ENCODE peak calls at places on chromosomes 12 and 14, in eight cellular contexts. G is SK-N-SH, D is IMR-90, Y is A549, T is HCT116, W is HepG2, M is K562, Q is H1. I is an unnamed sample.

GRCh38 chr12:102053062-102053349 is 8.8 kb downstream of the WASHC3 start:
- DNase-seq in W (no peak), Q (no peak), M (no peak), Y (no peak), D (no peak), T (no peak), G (no peak), I (no peak)

GRCh38 chr14:54338696-54339317 is 58.0 kb upstream of the CDKN3 start:
- DNase-seq in G (no peak), D (peak; percentile 57), W (no peak), T (peak; percentile 55), Q (no peak), M (no peak), Y (peak; percentile 18), I (no peak)

GRCh38 chr12:48366131-48366530 is 15.4 kb upstream of the ZNF641 start:
- DNase-seq in Q (no peak), D (no peak), G (no peak), M (no peak), Y (no peak), T (no peak), W (no peak), I (no peak)

GRCh38 chr12:115118177-115118724 is 434.3 kb upstream of the TBX3 start:
- DNase-seq in D (peak; percentile 27), T (no peak), Y (no peak), W (no peak), G (no peak), Q (no peak), M (no peak), I (no peak)

GRCh38 chr12:48800457-48800856 is 11.6 kb upstream of the ADCY6 start:
- DNase-seq in T (no peak), W (no peak), G (no peak), M (no peak), D (no peak), Y (no peak), Q (no peak), I (no peak)

GRCh38 chr14:78725086-78725485 is 554.9 kb downstream of the NRXN3 start:
- DNase-seq in Q (no peak), G (peak; percentile 4), T (no peak), D (no peak), Y (no peak), M (no peak), W (no peak), I (no peak)

GRCh38 chr12:11545438-11546330 is 103.8 kb upstream of the ETV6 start:
- DNase-seq in D (no peak), T (no peak), G (peak; percentile 47), W (no peak), Y (no peak), M (no peak), Q (no peak), I (peak; percentile 78)

GRCh38 chr14:93764211-93764659 is 24.1 kb downstream of the PRIMA1 start:
- DNase-seq in Q (no peak), M (no peak), T (no peak), W (no peak), Y (no peak), G (peak; percentile 55), D (peak; percentile 20), I (no peak)

GRCh38 chr12:28925726-28926376 is 223.2 kb upstream of the FAR2 start:
- DNase-seq in G (no peak), M (no peak), Y (no peak), T (no peak), W (no peak), D (peak; percentile 88), Q (no peak), I (no peak)

GRCh38 chr14:94850332-94851211 is 80.7 kb upstream of the GSC start:
- DNase-seq in Y (no peak), Q (no peak), G (no peak), W (no peak), T (no peak), D (no peak), M (no peak), I (no peak)

GRCh38 chr12:93015970-93016751 is 87.1 kb upstream of the EEA1 start:
- DNase-seq in Q (no peak), T (no peak), W (peak; percentile 97), G (no peak), Y (no peak), M (no peak), D (peak; percentile 10), I (no peak)

GRCh38 chr14:75047506-75047905 is 3.8 kb downstream of the MLH3 start:
- DNase-seq in G (no peak), T (no peak), Y (no peak), M (no peak), Q (no peak), D (peak; percentile 21), W (no peak), I (no peak)

GRCh38 chr14:30005114-30005698 is 77.6 kb upstream of the PRKD1 start:
- DNase-seq in Q (no peak), M (peak; percentile 6), Y (peak; percentile 18), D (peak; percentile 89), T (no peak), G (peak; percentile 19), W (peak; percentile 62), I (no peak)

GRCh38 chr14:39113685-39114072 is 444 bp upstream of the GEMIN2 start:
- DNase-seq in T (no peak), D (no peak), W (no peak), M (no peak), G (no peak), Y (no peak), Q (no peak), I (no peak)

GRCh38 chr12:11812558-11813421 is 163.3 kb downstream of the ETV6 start:
- DNase-seq in D (peak; percentile 27), G (peak; percentile 65), Y (no peak), T (no peak), W (peak; percentile 78), M (no peak), Q (no peak), I (no peak)

GRCh38 chr14:79279645-79280399 is 931.5 kb downstream of the DIO2 start:
- DNase-seq in Y (no peak), T (no peak), D (peak; percentile 10), M (no peak), G (peak; percentile 8), W (no peak), Q (no peak), I (no peak)

GRCh38 chr14:90991690-90992443 is 68.6 kb downstream of the RPS6KA5 start:
- DNase-seq in W (no peak), G (no peak), T (no peak), Y (no peak), M (no peak), D (no peak), Q (no peak), I (no peak)

DNA sequence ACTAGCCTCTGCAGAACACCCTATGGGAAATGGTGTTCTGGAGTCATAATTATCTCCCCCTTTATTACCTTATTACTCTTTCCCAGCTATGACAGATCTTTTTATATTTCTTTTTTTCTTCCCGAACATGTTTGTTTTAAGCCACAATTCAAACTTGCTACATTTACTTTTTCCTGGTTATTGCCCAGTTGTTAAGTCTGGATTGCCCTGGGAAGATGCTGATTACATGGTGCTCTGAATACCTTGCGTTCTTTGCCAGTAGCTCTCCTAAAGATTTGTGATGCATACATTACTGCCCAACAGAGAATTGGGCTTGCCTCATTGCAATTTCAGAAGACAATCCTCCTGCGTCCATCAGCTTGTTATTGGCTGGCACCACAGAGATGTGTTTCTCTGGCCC is 118.3 kb upstream of the FGD4 start:
- DNase-seq in M (no peak), T (no peak), Q (no peak), D (no peak), G (no peak), Y (no peak), W (no peak), I (no peak)
- TF ChIP-seq RAD21 in M (no peak), T (no peak), Q (no peak), D (no peak), G (no peak), Y (no peak), W (no peak), I (no peak)

GRCh38 chr14:37842106-37842505 is 246.7 kb downstream of the TTC6 start:
- DNase-seq in Q (no peak), D (no peak), W (no peak), M (no peak), T (no peak), G (no peak), Y (no peak), I (no peak)

GRCh38 chr14:37843969-37844607 is 248.7 kb downstream of the TTC6 start:
- DNase-seq in M (no peak), G (no peak), Y (no peak), D (no peak), W (no peak), Q (no peak), T (no peak), I (no peak)

GRCh38 chr14:37848985-37849605 is 253.7 kb downstream of the TTC6 start:
- DNase-seq in G (no peak), Y (no peak), D (no peak), M (no peak), T (no peak), Q (no peak), W (peak; percentile 86), I (no peak)

DNA sequence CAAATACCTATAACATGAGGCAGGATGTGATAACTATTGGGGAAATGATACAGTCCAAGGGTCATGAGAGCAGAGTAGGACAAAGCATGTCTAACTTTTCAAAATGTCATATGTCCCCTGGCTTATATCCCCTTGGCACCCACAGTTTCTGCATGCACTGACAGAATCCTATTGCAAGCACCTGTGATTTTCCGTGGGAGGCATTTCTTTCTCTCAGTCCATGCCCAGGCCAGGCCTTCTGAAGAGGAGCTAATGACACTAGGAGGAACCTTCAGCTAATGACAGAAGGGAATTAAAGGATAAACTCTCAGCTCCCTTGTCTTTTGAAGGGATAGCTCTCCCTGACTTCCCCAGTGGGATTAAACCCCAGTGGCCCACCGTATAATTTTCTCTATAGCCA is 249.2 kb downstream of the TTC6 start:
- DNase-seq in T (no peak), D (no peak), M (no peak), G (no peak), Y (no peak), Q (no peak), W (no peak), I (no peak)
- TF ChIP-seq RAD21 in T (no peak), D (no peak), M (no peak), G (no peak), Y (no peak), Q (no peak), W (no peak), I (no peak)

GRCh38 chr14:76313861-76314260 is 62.1 kb upstream of the ESRRB start:
- DNase-seq in Q (no peak), Y (no peak), W (no peak), D (no peak), M (no peak), T (no peak), G (no peak), I (no peak)
- TF ChIP-seq RAD21 in Q (no peak), Y (no peak), W (no peak), D (no peak), M (no peak), T (no peak), G (no peak), I (no peak)

GRCh38 chr12:106018286-106018685 is 120.5 kb downstream of the NUAK1 start:
- DNase-seq in D (no peak), T (no peak), M (no peak), Q (no peak), Y (no peak), W (no peak), G (no peak), I (no peak)
- TF ChIP-seq RAD21 in D (no peak), T (no peak), M (no peak), Q (no peak), Y (no peak), W (no peak), G (no peak), I (no peak)

GRCh38 chr14:26163761-26164160 is 434.1 kb downstream of the NOVA1 start:
- DNase-seq in D (peak; percentile 20), Q (no peak), G (no peak), M (no peak), T (no peak), W (peak; percentile 28), Y (no peak), I (no peak)
- TF ChIP-seq RAD21 in D (peak; percentile 38), Q (peak; percentile 73), G (peak; percentile 54), M (no peak), T (no peak), W (no peak), Y (peak; percentile 14), I (no peak)

I was measured in GM12878.